ENCODE peak calls at places on chromosomes 7 and 10, in nine cellular contexts. One of them, this sample, is unnamed. For H3K36me3, the result is how much of the 10 kb centered on the place peaks cover.

GRCh38 chr10:117175215-117175900 is 21.9 kb upstream of the KCNK18 start:
- DNase-seq in PC-3: no peak
- DNase-seq in IMR-90: no peak
- DNase-seq in spleen: peak
- DNase-seq in endothelial cell of umbilical vein: no peak
- DNase-seq in ovary: no peak
- DNase-seq in cardiac muscle cell: peak
- DNase-seq in SK-N-SH: peak
- DNase-seq in brain microvascular endothelial cell: no peak
- DNase-seq in this sample: peak

GRCh38 chr7:85316489-85316888 is 129.6 kb upstream of the SEMA3D start:
- DNase-seq in PC-3: no peak
- DNase-seq in IMR-90: no peak
- DNase-seq in spleen: no peak
- DNase-seq in endothelial cell of umbilical vein: no peak
- DNase-seq in ovary: no peak
- DNase-seq in cardiac muscle cell: no peak
- DNase-seq in SK-N-SH: no peak
- DNase-seq in brain microvascular endothelial cell: no peak
- DNase-seq in this sample: no peak

GRCh38 chr7:132386249-132386681 is 190.0 kb downstream of the PLXNA4 start:
- DNase-seq in PC-3: no peak
- DNase-seq in IMR-90: no peak
- DNase-seq in spleen: peak
- DNase-seq in endothelial cell of umbilical vein: peak
- DNase-seq in ovary: peak
- DNase-seq in cardiac muscle cell: peak
- DNase-seq in SK-N-SH: peak
- DNase-seq in brain microvascular endothelial cell: no peak
- DNase-seq in this sample: peak

GRCh38 chr10:4519691-4520402 is 306.2 kb upstream of the AKR1E2 start:
- DNase-seq in PC-3: no peak
- DNase-seq in IMR-90: peak
- DNase-seq in spleen: no peak
- DNase-seq in endothelial cell of umbilical vein: no peak
- DNase-seq in ovary: no peak
- DNase-seq in cardiac muscle cell: no peak
- DNase-seq in SK-N-SH: no peak
- DNase-seq in brain microvascular endothelial cell: peak
- DNase-seq in this sample: no peak

GRCh38 chr7:132155715-132156114 is 420.6 kb downstream of the PLXNA4 start:
- DNase-seq in PC-3: no peak
- DNase-seq in IMR-90: no peak
- DNase-seq in spleen: no peak
- DNase-seq in endothelial cell of umbilical vein: no peak
- DNase-seq in ovary: no peak
- DNase-seq in cardiac muscle cell: no peak
- DNase-seq in SK-N-SH: no peak
- DNase-seq in brain microvascular endothelial cell: no peak
- DNase-seq in this sample: no peak

GRCh38 chr7:106573738-106574137 is 87.2 kb downstream of the CCDC71L start:
- DNase-seq in PC-3: no peak
- DNase-seq in IMR-90: no peak
- DNase-seq in spleen: no peak
- DNase-seq in endothelial cell of umbilical vein: no peak
- DNase-seq in ovary: no peak
- DNase-seq in cardiac muscle cell: no peak
- DNase-seq in SK-N-SH: no peak
- DNase-seq in brain microvascular endothelial cell: no peak
- DNase-seq in this sample: no peak

GRCh38 chr10:93751832-93752231 is 5.9 kb upstream of the LGI1 start:
- DNase-seq in PC-3: peak
- DNase-seq in IMR-90: peak
- DNase-seq in spleen: no peak
- DNase-seq in endothelial cell of umbilical vein: peak
- DNase-seq in ovary: no peak
- DNase-seq in cardiac muscle cell: peak
- DNase-seq in SK-N-SH: peak
- DNase-seq in brain microvascular endothelial cell: peak
- DNase-seq in this sample: no peak

GRCh38 chr7:2518101-2518500 is 1.5 kb upstream of the LFNG start:
- DNase-seq in PC-3: no peak
- DNase-seq in IMR-90: no peak
- DNase-seq in spleen: no peak
- DNase-seq in endothelial cell of umbilical vein: no peak
- DNase-seq in ovary: no peak
- DNase-seq in cardiac muscle cell: no peak
- DNase-seq in SK-N-SH: no peak
- DNase-seq in brain microvascular endothelial cell: no peak
- DNase-seq in this sample: no peak

GRCh38 chr7:30995541-30995940 is 31.8 kb downstream of the GHRHR start:
- DNase-seq in PC-3: no peak
- DNase-seq in IMR-90: peak
- DNase-seq in spleen: no peak
- DNase-seq in endothelial cell of umbilical vein: no peak
- DNase-seq in ovary: no peak
- DNase-seq in cardiac muscle cell: no peak
- DNase-seq in SK-N-SH: no peak
- DNase-seq in brain microvascular endothelial cell: no peak
- DNase-seq in this sample: no peak

GRCh38 chr7:74254858-74255379 is 720 bp upstream of the RFC2 start:
- DNase-seq in PC-3: no peak
- DNase-seq in IMR-90: no peak
- DNase-seq in spleen: peak
- DNase-seq in endothelial cell of umbilical vein: no peak
- DNase-seq in ovary: no peak
- DNase-seq in cardiac muscle cell: no peak
- DNase-seq in SK-N-SH: no peak
- DNase-seq in brain microvascular endothelial cell: no peak
- DNase-seq in this sample: no peak

GRCh38 chr7:155458317-155459132 is 596 bp downstream of the EN2 start:
- DNase-seq in PC-3: no peak
- DNase-seq in IMR-90: no peak
- DNase-seq in spleen: peak
- DNase-seq in endothelial cell of umbilical vein: no peak
- DNase-seq in ovary: no peak
- DNase-seq in cardiac muscle cell: no peak
- DNase-seq in SK-N-SH: peak
- DNase-seq in brain microvascular endothelial cell: no peak
- DNase-seq in this sample: no peak

GRCh38 chr7:30526163-30526562 is 21.5 kb upstream of the GGCT start:
- DNase-seq in PC-3: no peak
- DNase-seq in IMR-90: no peak
- DNase-seq in spleen: no peak
- DNase-seq in endothelial cell of umbilical vein: no peak
- DNase-seq in ovary: no peak
- DNase-seq in cardiac muscle cell: no peak
- DNase-seq in SK-N-SH: no peak
- DNase-seq in brain microvascular endothelial cell: no peak
- DNase-seq in this sample: no peak

GRCh38 chr10:101214446-101215396 is 14.5 kb downstream of the LBX1 start:
- DNase-seq in PC-3: peak
- DNase-seq in IMR-90: peak
- DNase-seq in spleen: peak
- DNase-seq in endothelial cell of umbilical vein: peak
- DNase-seq in ovary: peak
- DNase-seq in cardiac muscle cell: peak
- DNase-seq in SK-N-SH: peak
- DNase-seq in brain microvascular endothelial cell: no peak
- DNase-seq in this sample: no peak

GRCh38 chr7:20577362-20578069 is 38.0 kb upstream of the ABCB5 start:
- DNase-seq in PC-3: no peak
- DNase-seq in IMR-90: no peak
- DNase-seq in spleen: no peak
- DNase-seq in endothelial cell of umbilical vein: no peak
- DNase-seq in ovary: no peak
- DNase-seq in cardiac muscle cell: peak
- DNase-seq in SK-N-SH: no peak
- DNase-seq in brain microvascular endothelial cell: no peak
- DNase-seq in this sample: no peak

GRCh38 chr7:110973566-110973965 is 117.4 kb upstream of the LRRN3 start:
- DNase-seq in PC-3: no peak
- DNase-seq in IMR-90: no peak
- DNase-seq in spleen: no peak
- DNase-seq in endothelial cell of umbilical vein: no peak
- DNase-seq in ovary: no peak
- DNase-seq in cardiac muscle cell: peak
- DNase-seq in SK-N-SH: no peak
- DNase-seq in brain microvascular endothelial cell: no peak
- DNase-seq in this sample: no peak

DNA sequence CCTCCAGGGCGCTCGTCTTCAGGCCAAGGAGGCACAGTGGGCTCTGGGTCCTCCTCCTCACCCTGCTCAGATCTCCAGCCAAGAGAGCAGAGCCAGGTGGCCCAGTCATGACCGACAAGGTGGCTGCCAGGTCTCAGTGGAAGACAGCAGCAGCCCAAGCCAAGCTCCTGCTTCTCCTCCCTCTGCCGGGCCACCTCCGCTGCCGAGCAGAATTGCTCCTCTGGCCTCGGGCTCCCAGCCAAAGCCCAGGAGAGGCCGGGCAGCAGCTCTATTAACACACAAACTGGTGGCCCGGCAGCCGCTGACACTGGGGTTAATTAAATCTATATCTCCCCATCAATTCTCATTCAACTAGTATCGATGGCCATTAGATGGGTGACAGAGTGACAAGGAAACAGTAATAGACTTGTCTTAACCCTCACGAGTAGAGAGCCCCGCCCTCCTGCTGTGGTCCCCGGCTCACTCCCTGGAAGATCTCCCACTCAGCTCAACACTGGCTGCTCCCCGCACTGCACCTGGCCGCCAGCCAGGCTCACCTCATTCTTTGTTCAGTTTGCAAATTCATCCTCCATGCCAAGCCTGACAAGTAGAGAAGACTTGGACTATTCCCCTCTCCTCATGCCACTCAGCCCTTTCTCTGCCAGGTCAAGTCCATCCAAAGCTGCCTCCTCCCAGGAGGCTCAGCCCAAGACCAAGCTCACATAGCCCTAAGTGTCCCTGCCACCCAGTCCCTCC is 74.1 kb upstream of the UNC5B start:
- DNase-seq in PC-3: no peak
- DNase-seq in IMR-90: no peak
- DNase-seq in spleen: no peak
- DNase-seq in endothelial cell of umbilical vein: no peak
- DNase-seq in ovary: no peak
- DNase-seq in cardiac muscle cell: no peak
- DNase-seq in SK-N-SH: no peak
- DNase-seq in brain microvascular endothelial cell: no peak
- DNase-seq in this sample: no peak
- H3K36me3 ChIP-seq in PC-3: under half
- H3K36me3 ChIP-seq in IMR-90: under half
- H3K36me3 ChIP-seq in spleen: under half
- H3K36me3 ChIP-seq in endothelial cell of umbilical vein: under half
- H3K36me3 ChIP-seq in ovary: under half
- H3K36me3 ChIP-seq in cardiac muscle cell: under half
- H3K36me3 ChIP-seq in SK-N-SH: under half
- H3K36me3 ChIP-seq in brain microvascular endothelial cell: under half
- H3K36me3 ChIP-seq in this sample: under half

GRCh38 chr7:122699017-122699416 is at the start of gene RNF133:
- DNase-seq in PC-3: no peak
- DNase-seq in IMR-90: no peak
- DNase-seq in spleen: no peak
- DNase-seq in endothelial cell of umbilical vein: no peak
- DNase-seq in ovary: no peak
- DNase-seq in cardiac muscle cell: no peak
- DNase-seq in SK-N-SH: no peak
- DNase-seq in brain microvascular endothelial cell: no peak
- DNase-seq in this sample: no peak

DNA sequence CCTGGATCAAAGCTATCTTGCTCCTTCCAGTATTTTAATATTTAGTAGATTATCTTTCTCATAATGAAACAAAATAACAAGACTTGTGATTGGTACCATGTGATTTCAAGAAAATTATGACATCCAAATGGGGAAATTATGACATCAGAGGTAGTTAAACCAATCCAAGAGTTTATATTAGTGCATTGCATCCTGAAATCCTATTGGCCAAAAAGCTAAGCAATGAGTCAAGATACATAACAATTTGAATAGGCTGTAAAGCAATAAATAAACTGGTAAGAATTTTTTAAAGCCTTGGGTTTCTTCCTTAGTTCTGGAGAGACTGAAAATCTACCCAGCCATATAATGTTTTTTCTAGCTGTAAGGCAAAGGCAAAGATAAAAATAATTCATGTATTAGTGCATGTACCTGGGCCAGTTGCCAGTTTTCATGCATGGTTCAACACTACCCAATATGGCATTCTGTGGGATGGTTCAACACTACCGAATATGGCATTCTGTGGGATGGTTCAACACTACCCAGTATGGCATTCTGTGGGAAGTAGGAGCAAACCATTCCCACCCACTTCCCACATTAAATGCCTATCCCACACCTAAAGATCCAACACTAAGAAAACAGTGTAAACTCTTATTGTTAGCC is at the start of gene RNF148:
- DNase-seq in PC-3: no peak
- DNase-seq in IMR-90: no peak
- DNase-seq in spleen: no peak
- DNase-seq in endothelial cell of umbilical vein: no peak
- DNase-seq in ovary: no peak
- DNase-seq in cardiac muscle cell: no peak
- DNase-seq in SK-N-SH: no peak
- DNase-seq in brain microvascular endothelial cell: no peak
- DNase-seq in this sample: no peak
- H3K27ac ChIP-seq in PC-3: no peak
- H3K27ac ChIP-seq in IMR-90: no peak
- H3K27ac ChIP-seq in spleen: no peak
- H3K27ac ChIP-seq in endothelial cell of umbilical vein: no peak
- H3K27ac ChIP-seq in ovary: no peak
- H3K27ac ChIP-seq in cardiac muscle cell: no peak
- H3K27ac ChIP-seq in SK-N-SH: no peak
- H3K27ac ChIP-seq in brain microvascular endothelial cell: no peak
- H3K27ac ChIP-seq in this sample: no peak

GRCh38 chr7:50660040-50660829 is 95.0 kb upstream of the DDC start:
- DNase-seq in PC-3: no peak
- DNase-seq in IMR-90: no peak
- DNase-seq in spleen: peak
- DNase-seq in endothelial cell of umbilical vein: no peak
- DNase-seq in ovary: no peak
- DNase-seq in cardiac muscle cell: no peak
- DNase-seq in SK-N-SH: no peak
- DNase-seq in brain microvascular endothelial cell: no peak
- DNase-seq in this sample: no peak
- H3K36me3 ChIP-seq in PC-3: under half
- H3K36me3 ChIP-seq in IMR-90: under half
- H3K36me3 ChIP-seq in spleen: under half
- H3K36me3 ChIP-seq in endothelial cell of umbilical vein: under half
- H3K36me3 ChIP-seq in ovary: under half
- H3K36me3 ChIP-seq in cardiac muscle cell: under half
- H3K36me3 ChIP-seq in SK-N-SH: under half
- H3K36me3 ChIP-seq in brain microvascular endothelial cell: under half
- H3K36me3 ChIP-seq in this sample: under half

DNA sequence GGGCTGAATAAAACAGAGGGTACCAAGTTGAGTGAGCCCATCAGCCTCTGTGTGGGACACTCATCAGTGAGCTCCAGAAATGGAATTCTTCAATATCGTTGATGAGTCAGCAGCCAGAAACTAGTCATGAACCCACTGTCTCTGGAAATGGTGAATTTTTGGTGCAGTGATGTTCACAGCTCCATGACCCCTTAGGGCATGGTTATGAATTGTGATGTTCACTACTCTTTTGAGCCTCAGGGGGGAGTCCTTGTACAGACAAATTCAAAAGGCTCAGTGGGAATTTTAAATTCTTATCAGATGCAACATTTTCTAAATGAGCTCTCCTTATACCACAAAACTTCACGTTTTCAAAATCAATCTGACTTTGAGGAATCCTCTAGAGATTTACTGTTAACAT is 335.7 kb downstream of the PHTF2 start:
- DNase-seq in PC-3: peak
- DNase-seq in IMR-90: peak
- DNase-seq in spleen: no peak
- DNase-seq in endothelial cell of umbilical vein: peak
- DNase-seq in ovary: no peak
- DNase-seq in cardiac muscle cell: peak
- DNase-seq in SK-N-SH: peak
- DNase-seq in brain microvascular endothelial cell: peak
- DNase-seq in this sample: no peak
- H3K27ac ChIP-seq in PC-3: no peak
- H3K27ac ChIP-seq in IMR-90: no peak
- H3K27ac ChIP-seq in spleen: no peak
- H3K27ac ChIP-seq in endothelial cell of umbilical vein: no peak
- H3K27ac ChIP-seq in ovary: no peak
- H3K27ac ChIP-seq in cardiac muscle cell: no peak
- H3K27ac ChIP-seq in SK-N-SH: no peak
- H3K27ac ChIP-seq in brain microvascular endothelial cell: no peak
- H3K27ac ChIP-seq in this sample: no peak

This sample was measured in tibial nerve.